ENCODE peak calls at places on chromosomes 5 and 9, in seven cellular contexts. One of them, this sample, is unnamed.

GRCh38 chr5:123882946-123883345 is 371.0 kb downstream of the CSNK1G3 start:
- DNase-seq in endodermal cell: no peak
- DNase-seq in NCI-H446 treated with DMSO at 0.1 percent for 48 hours: no peak
- DNase-seq in H7: no peak
- DNase-seq in activated CD4-positive, CD25-positive, alpha-beta regulatory T cell: no peak
- DNase-seq in activated B cell treated with CpG ODN at 0.5 μM for 24 hours: no peak
- DNase-seq in activated naive CD4-positive, alpha-beta T cell: no peak
- DNase-seq in this sample: no peak

GRCh38 chr5:10352404-10353240 is 873 bp upstream of the MARCHF6 start:
- DNase-seq in activated naive CD4-positive, alpha-beta T cell: no peak
- DNase-seq in activated B cell treated with CpG ODN at 0.5 μM for 24 hours: no peak
- DNase-seq in endodermal cell: no peak
- DNase-seq in H7: no peak
- DNase-seq in activated CD4-positive, CD25-positive, alpha-beta regulatory T cell: no peak
- DNase-seq in NCI-H446 treated with DMSO at 0.1 percent for 48 hours: no peak
- DNase-seq in this sample: peak; percentile 74

GRCh38 chr9:121593066-121593465 is 58.4 kb upstream of the DAB2IP start:
- DNase-seq in H7: no peak
- DNase-seq in endodermal cell: no peak
- DNase-seq in NCI-H446 treated with DMSO at 0.1 percent for 48 hours: no peak
- DNase-seq in activated CD4-positive, CD25-positive, alpha-beta regulatory T cell: no peak
- DNase-seq in activated B cell treated with CpG ODN at 0.5 μM for 24 hours: no peak
- DNase-seq in activated naive CD4-positive, alpha-beta T cell: no peak
- DNase-seq in this sample: no peak

GRCh38 chr5:102628449-102629175 is 126.5 kb upstream of the PAM start:
- DNase-seq in activated naive CD4-positive, alpha-beta T cell: no peak
- DNase-seq in endodermal cell: no peak
- DNase-seq in activated B cell treated with CpG ODN at 0.5 μM for 24 hours: no peak
- DNase-seq in H7: no peak
- DNase-seq in NCI-H446 treated with DMSO at 0.1 percent for 48 hours: no peak
- DNase-seq in activated CD4-positive, CD25-positive, alpha-beta regulatory T cell: no peak
- DNase-seq in this sample: no peak

GRCh38 chr9:79617395-79617794 is 45.6 kb downstream of the TLE4 start:
- DNase-seq in NCI-H446 treated with DMSO at 0.1 percent for 48 hours: no peak
- DNase-seq in activated B cell treated with CpG ODN at 0.5 μM for 24 hours: no peak
- DNase-seq in activated CD4-positive, CD25-positive, alpha-beta regulatory T cell: no peak
- DNase-seq in endodermal cell: no peak
- DNase-seq in H7: no peak
- DNase-seq in activated naive CD4-positive, alpha-beta T cell: no peak
- DNase-seq in this sample: no peak

GRCh38 chr5:7805379-7805778 is 45.6 kb downstream of the CFAP90 start:
- DNase-seq in activated naive CD4-positive, alpha-beta T cell: no peak
- DNase-seq in NCI-H446 treated with DMSO at 0.1 percent for 48 hours: no peak
- DNase-seq in activated CD4-positive, CD25-positive, alpha-beta regulatory T cell: no peak
- DNase-seq in H7: no peak
- DNase-seq in endodermal cell: no peak
- DNase-seq in activated B cell treated with CpG ODN at 0.5 μM for 24 hours: no peak
- DNase-seq in this sample: no peak

GRCh38 chr9:71094708-71095251 is 26.6 kb downstream of the TRPM3 start:
- DNase-seq in activated B cell treated with CpG ODN at 0.5 μM for 24 hours: no peak
- DNase-seq in NCI-H446 treated with DMSO at 0.1 percent for 48 hours: no peak
- DNase-seq in activated CD4-positive, CD25-positive, alpha-beta regulatory T cell: no peak
- DNase-seq in H7: no peak
- DNase-seq in endodermal cell: no peak
- DNase-seq in activated naive CD4-positive, alpha-beta T cell: no peak
- DNase-seq in this sample: no peak

GRCh38 chr9:131545003-131545785 is at the start of gene PRRT1B:
- DNase-seq in activated B cell treated with CpG ODN at 0.5 μM for 24 hours: no peak
- DNase-seq in H7: peak; percentile 73
- DNase-seq in endodermal cell: no peak
- DNase-seq in activated naive CD4-positive, alpha-beta T cell: no peak
- DNase-seq in NCI-H446 treated with DMSO at 0.1 percent for 48 hours: no peak
- DNase-seq in activated CD4-positive, CD25-positive, alpha-beta regulatory T cell: no peak
- DNase-seq in this sample: no peak

GRCh38 chr9:86246752-86247161 is 12.7 kb downstream of the C9orf153 start:
- DNase-seq in H7: peak; percentile 35
- DNase-seq in NCI-H446 treated with DMSO at 0.1 percent for 48 hours: no peak
- DNase-seq in activated naive CD4-positive, alpha-beta T cell: no peak
- DNase-seq in endodermal cell: no peak
- DNase-seq in activated CD4-positive, CD25-positive, alpha-beta regulatory T cell: no peak
- DNase-seq in activated B cell treated with CpG ODN at 0.5 μM for 24 hours: no peak
- DNase-seq in this sample: no peak

GRCh38 chr5:84821924-84822323 is 437.2 kb upstream of the EDIL3 start:
- DNase-seq in activated naive CD4-positive, alpha-beta T cell: no peak
- DNase-seq in activated CD4-positive, CD25-positive, alpha-beta regulatory T cell: no peak
- DNase-seq in endodermal cell: no peak
- DNase-seq in NCI-H446 treated with DMSO at 0.1 percent for 48 hours: no peak
- DNase-seq in H7: no peak
- DNase-seq in activated B cell treated with CpG ODN at 0.5 μM for 24 hours: no peak
- DNase-seq in this sample: no peak

GRCh38 chr5:9630251-9630650 is at the start of gene TAS2R1:
- DNase-seq in H7: no peak
- DNase-seq in activated CD4-positive, CD25-positive, alpha-beta regulatory T cell: no peak
- DNase-seq in activated B cell treated with CpG ODN at 0.5 μM for 24 hours: no peak
- DNase-seq in activated naive CD4-positive, alpha-beta T cell: no peak
- DNase-seq in NCI-H446 treated with DMSO at 0.1 percent for 48 hours: no peak
- DNase-seq in endodermal cell: no peak
- DNase-seq in this sample: no peak